ENCODE peak calls at places on chromosome 22, in ten cellular contexts. Q is activated naive CD8-positive, alpha-beta T cell treated with anti-CD3 and anti-CD28 coated beads, Interleukin-2, amount 50 U/mL, for 24 hours; R is fibroblast of the conjunctiva; U is HEK293T; T is Calu3; K is iPS-NIHi11; O is Right ventricle myocardium superior; Y is neural crest cell; X is islet precursor cell; C is sigmoid colon. V is an unnamed sample.
A peak's percentile ranks its signal among the peaks of the same experiment; 100 is the strongest.

GRCh38 chr22:45970709-45971388 is 6.1 kb downstream of the WNT7B start:
- DNase-seq in X (peak; percentile 71), R (no peak), Y (no peak), Q (no peak), T (no peak), O (no peak), U (no peak), K (no peak), C (no peak), V (peak; percentile 69)

GRCh38 chr22:46263208-46263575 is at the start of gene PKDREJ:
- DNase-seq in K (no peak), Y (no peak), X (no peak), U (no peak), O (no peak), T (no peak), C (no peak), R (no peak), Q (no peak), V (no peak)

GRCh38 chr22:18994056-18994455 is 58.0 kb upstream of the PRODH start:
- DNase-seq in T (no peak), K (no peak), Q (no peak), Y (no peak), O (no peak), X (no peak), R (no peak), C (no peak), U (no peak), V (no peak)

GRCh38 chr22:39313258-39314001 is 6.0 kb downstream of the RPL3 start:
- DNase-seq in X (peak; percentile 51), K (no peak), T (no peak), U (no peak), C (no peak), Y (no peak), R (no peak), Q (no peak), O (no peak), V (no peak)

GRCh38 chr22:48592931-48593330 is 1234.7 kb downstream of the BRD1 start:
- DNase-seq in C (no peak), X (no peak), O (peak; percentile 29), U (no peak), Q (no peak), K (no peak), R (no peak), Y (no peak), T (no peak), V (no peak)

GRCh38 chr22:42780070-42780540 is 59.4 kb upstream of the A4GALT start:
- DNase-seq in Y (peak; percentile 50), X (peak; percentile 88), C (no peak), R (peak; percentile 95), U (peak; percentile 71), O (no peak), K (peak; percentile 88), T (peak; percentile 68), Q (peak; percentile 40), V (peak; percentile 91)

GRCh38 chr22:35641494-35642120 is 6.6 kb upstream of the APOL6 start:
- DNase-seq in K (no peak), Y (no peak), R (no peak), O (no peak), C (peak; percentile 44), U (no peak), Q (no peak), X (peak; percentile 40), T (no peak), V (peak; percentile 50)

GRCh38 chr22:20388200-20388599 is 5.8 kb upstream of the ZNF74 start:
- DNase-seq in T (no peak), Y (no peak), C (no peak), K (no peak), U (no peak), Q (no peak), R (no peak), O (no peak), X (no peak), V (no peak)

GRCh38 chr22:36015155-36015805 is 13.3 kb downstream of the RBFOX2 start:
- DNase-seq in T (no peak), C (no peak), O (no peak), R (no peak), Y (no peak), X (no peak), K (no peak), U (no peak), Q (no peak), V (no peak)

GRCh38 chr22:19358195-19358594 is 66.7 kb upstream of the CLTCL1 start:
- DNase-seq in Y (no peak), U (peak; percentile 3), O (no peak), Q (no peak), C (no peak), R (no peak), X (peak; percentile 47), K (no peak), T (no peak), V (no peak)

GRCh38 chr22:41598081-41598480 is 8.4 kb upstream of the PMM1 start:
- DNase-seq in C (no peak), R (no peak), Y (no peak), K (no peak), X (no peak), U (no peak), Q (no peak), O (peak; percentile 20), T (no peak), V (no peak)

GRCh38 chr22:50000587-50001387 is 11.8 kb downstream of the IL17REL start:
- DNase-seq in R (no peak), X (no peak), T (no peak), K (no peak), O (no peak), Y (no peak), Q (no peak), C (no peak), U (peak; percentile 6), V (no peak)

GRCh38 chr22:20111045-20111688 is 4.7 kb upstream of the RANBP1 start:
- DNase-seq in Y (no peak), U (peak; percentile 75), K (peak; percentile 75), R (no peak), T (no peak), O (peak; percentile 29), C (no peak), Q (peak; percentile 62), X (peak; percentile 72), V (peak; percentile 69)

GRCh38 chr22:36762687-36763260 is 13.1 kb downstream of the IFT27 start:
- DNase-seq in O (peak; percentile 75), Y (no peak), R (peak; percentile 33), C (peak; percentile 95), Q (no peak), K (no peak), X (peak; percentile 31), U (no peak), T (no peak), V (no peak)